ENCODE peak calls at places on chromosomes 1 and 21, in five cellular contexts. K is IMR-90, Z is H9, O is mesenchymal stem cell, Q is H1. I is an unnamed sample.

GRCh38 chr1:3727825-3728776 is 24.1 kb upstream of the CCDC27 start:
- DNase-seq in Z (no peak), O (no peak), Q (no peak), K (no peak), I (no peak)

GRCh38 chr1:76494807-76495206 is 372.5 kb upstream of the ST6GALNAC5 start:
- DNase-seq in O (no peak), K (peak; percentile 62), Q (no peak), Z (no peak), I (no peak)

GRCh38 chr1:150444232-150444631 is 43.0 kb upstream of the TARS2 start:
- DNase-seq in O (no peak), Q (no peak), K (no peak), Z (no peak), I (no peak)

GRCh38 chr1:20994176-20994575 is 182.5 kb downstream of the EIF4G3 start:
- DNase-seq in Q (no peak), O (no peak), Z (no peak), K (no peak), I (no peak)

GRCh38 chr1:34057751-34058150 is 107.3 kb downstream of the CSMD2 start:
- DNase-seq in O (no peak), Q (no peak), K (no peak), Z (no peak), I (no peak)

GRCh38 chr1:93275634-93276295 is 69.9 kb upstream of the DR1 start:
- DNase-seq in K (no peak), Z (no peak), Q (no peak), O (no peak), I (no peak)

GRCh38 chr21:29174607-29175013 is 44.2 kb downstream of the MAP3K7CL start:
- DNase-seq in O (no peak), Z (no peak), Q (no peak), K (peak; percentile 30), I (no peak)

GRCh38 chr1:246427611-246428010 is 79.5 kb downstream of the SMYD3 start:
- DNase-seq in Z (no peak), K (peak; percentile 55), O (no peak), Q (no peak), I (peak; percentile 63)

GRCh38 chr1:201841265-201841912 is 12.4 kb downstream of the IPO9 start:
- DNase-seq in Q (no peak), Z (no peak), K (no peak), O (no peak), I (no peak)

GRCh38 chr1:93080424-93080823 is 1.3 kb downstream of the MTF2 start:
- DNase-seq in O (peak; percentile 76), Z (no peak), Q (no peak), K (peak; percentile 83), I (peak; percentile 15)

GRCh38 chr1:32250893-32251716 is at the start of gene LCK:
- DNase-seq in O (no peak), K (no peak), Q (no peak), Z (peak; percentile 51), I (no peak)

GRCh38 chr1:63603810-63604209 is 10.6 kb downstream of the PGM1 start:
- DNase-seq in K (peak; percentile 42), Z (no peak), Q (no peak), O (no peak), I (no peak)

GRCh38 chr1:47439151-47440051 is 1.6 kb downstream of the FOXD2 start:
- DNase-seq in Z (peak; percentile 46), K (no peak), Q (no peak), O (no peak), I (no peak)

GRCh38 chr1:37497832-37498231 is 16.7 kb downstream of the MEAF6 start:
- DNase-seq in K (no peak), Q (no peak), O (no peak), Z (no peak), I (no peak)

GRCh38 chr1:152035406-152036315 is 1.1 kb downstream of the S100A11 start:
- DNase-seq in Q (no peak), O (peak; percentile 53), K (no peak), Z (no peak), I (peak; percentile 62)
- H2BK120ac ChIP-seq in Q (peak overlapping the region; percentile 14), O (no peak overlapping the region), K (peak overlapping the region; percentile 13), Z (no peak overlapping the region), I (peak overlapping the region; percentile 97)

DNA sequence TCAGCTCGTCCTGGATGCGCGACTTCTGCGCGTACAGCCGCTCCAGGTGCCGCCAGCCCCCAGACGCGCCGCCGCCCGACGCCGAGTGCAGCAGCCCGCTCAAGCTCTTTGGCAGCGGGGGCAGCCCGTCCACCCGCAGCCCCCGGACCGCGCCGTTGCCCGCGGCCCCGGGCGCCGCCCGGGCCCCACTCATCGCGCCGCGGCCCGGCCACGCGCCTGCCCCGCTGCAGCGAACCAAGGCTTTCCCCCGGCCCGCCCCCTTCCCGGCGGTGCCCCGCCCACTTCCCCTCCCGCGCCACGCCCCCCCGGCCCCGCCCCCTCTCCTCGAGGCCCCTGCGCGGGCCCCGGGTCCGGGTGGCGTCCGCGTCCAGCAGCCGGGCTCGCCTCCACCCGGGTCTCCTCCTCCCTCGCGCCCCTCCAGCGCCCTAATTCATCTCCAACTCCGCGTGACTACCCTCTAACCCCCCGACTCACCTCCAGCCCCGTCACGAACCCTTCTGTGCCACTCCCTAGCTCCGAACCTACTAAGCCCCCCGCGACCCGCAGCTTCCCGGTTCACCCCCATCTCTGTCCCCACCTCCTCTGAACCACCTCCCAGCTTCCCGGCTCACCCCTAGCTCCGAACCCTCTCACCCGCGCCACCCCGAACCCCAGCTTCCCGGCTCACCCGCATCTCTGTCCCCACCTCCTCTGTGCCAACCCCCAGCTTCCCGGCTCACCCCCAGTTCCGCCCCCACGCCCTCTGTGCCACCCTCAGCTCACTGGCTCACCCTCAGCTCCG is at the start of gene FAM89A:
- DNase-seq in K (no peak), O (peak; percentile 51), Q (no peak), Z (peak; percentile 57), I (peak; percentile 46)
- H2BK120ac ChIP-seq in K (no peak within 1 kb of the TSS), O (peak within 1 kb of the TSS; percentile 98), Q (no peak within 1 kb of the TSS), Z (no peak within 1 kb of the TSS), I (peak within 1 kb of the TSS; percentile 96)

GRCh38 chr1:19250629-19251304 is 557 bp downstream of the EMC1 start:
- DNase-seq in Z (no peak), O (peak; percentile 22), K (no peak), Q (no peak), I (no peak)
- H2BK120ac ChIP-seq in Z (no peak overlapping the region), O (no peak overlapping the region), K (no peak overlapping the region), Q (no peak overlapping the region), I (peak overlapping the region; percentile 92)

GRCh38 chr1:15683411-15684039 is 595 bp upstream of the PLEKHM2 start:
- DNase-seq in K (no peak), Z (no peak), Q (no peak), O (no peak), I (no peak)

GRCh38 chr1:15684042-15684461 is at the start of gene PLEKHM2:
- DNase-seq in Z (no peak), O (peak; percentile 49), Q (no peak), K (peak; percentile 35), I (no peak)

GRCh38 chr1:15681346-15682290 is 2.5 kb upstream of the PLEKHM2 start:
- DNase-seq in Z (no peak), Q (no peak), O (no peak), K (no peak), I (peak; percentile 92)

GRCh38 chr1:15684468-15685283 is 556 bp downstream of the PLEKHM2 start:
- DNase-seq in Z (peak; percentile 38), O (peak; percentile 66), Q (no peak), K (no peak), I (peak; percentile 42)

GRCh38 chr1:15682886-15683410 is 1.2 kb upstream of the PLEKHM2 start:
- DNase-seq in Q (no peak), Z (no peak), K (no peak), O (no peak), I (no peak)
- H2BK120ac ChIP-seq in Q (no peak overlapping the region), Z (no peak overlapping the region), K (no peak overlapping the region), O (no peak overlapping the region), I (peak overlapping the region; percentile 8)

DNA sequence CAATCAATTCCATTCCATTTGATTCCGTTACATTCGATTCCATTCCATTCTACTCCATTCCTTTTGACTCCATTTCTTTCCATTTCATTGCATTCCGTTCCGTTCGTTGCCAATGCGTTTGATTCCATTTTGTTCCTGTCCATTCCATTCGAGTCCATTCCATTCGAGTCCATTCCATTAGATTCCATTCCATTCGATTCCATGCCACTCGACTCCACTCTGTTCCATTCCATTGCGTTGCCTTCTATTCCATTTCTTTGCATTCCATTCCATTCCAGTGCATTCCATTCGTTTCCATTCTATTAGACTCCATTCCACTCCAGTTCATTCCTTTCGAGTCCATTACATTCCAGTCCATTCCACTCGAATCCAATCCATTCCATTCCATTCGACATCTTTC is 2587.5 kb upstream of the TPTE start:
- DNase-seq in Z (no peak), Q (no peak), O (no peak), K (no peak), I (no peak)
- H2BK120ac ChIP-seq in Z (no peak overlapping the region), Q (no peak overlapping the region), O (no peak overlapping the region), K (no peak overlapping the region), I (no peak overlapping the region)

DNA sequence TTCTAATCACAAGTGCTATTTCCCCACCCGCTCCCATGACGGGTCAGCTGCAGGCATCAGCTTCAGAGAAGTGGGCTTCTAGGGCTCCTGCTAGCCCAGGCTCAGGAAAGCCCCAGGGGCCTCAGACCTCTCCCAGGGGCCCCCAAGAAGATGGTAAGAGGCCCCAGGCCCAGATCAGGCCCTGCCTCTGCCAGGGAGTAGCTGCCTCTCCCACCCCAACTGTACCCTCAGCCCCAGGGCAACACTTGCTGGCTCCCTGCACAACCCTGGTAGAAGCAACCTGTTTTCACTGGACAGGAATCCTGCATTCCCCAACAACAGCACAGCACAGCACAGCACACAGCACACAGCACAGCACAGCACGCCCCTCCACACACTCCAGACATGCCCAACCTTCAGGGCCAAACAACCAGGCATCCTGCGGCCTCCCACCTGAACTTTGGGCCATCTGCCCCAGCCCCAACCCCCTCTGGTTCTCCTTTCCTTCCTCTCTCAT is 6.5 kb downstream of the BLACAT1 start:
- DNase-seq in O (no peak), K (no peak), Z (no peak), Q (no peak), I (no peak)
- H2BK120ac ChIP-seq in O (no peak overlapping the region), K (no peak overlapping the region), Z (no peak overlapping the region), Q (no peak overlapping the region), I (peak overlapping the region; percentile 97)

DNA sequence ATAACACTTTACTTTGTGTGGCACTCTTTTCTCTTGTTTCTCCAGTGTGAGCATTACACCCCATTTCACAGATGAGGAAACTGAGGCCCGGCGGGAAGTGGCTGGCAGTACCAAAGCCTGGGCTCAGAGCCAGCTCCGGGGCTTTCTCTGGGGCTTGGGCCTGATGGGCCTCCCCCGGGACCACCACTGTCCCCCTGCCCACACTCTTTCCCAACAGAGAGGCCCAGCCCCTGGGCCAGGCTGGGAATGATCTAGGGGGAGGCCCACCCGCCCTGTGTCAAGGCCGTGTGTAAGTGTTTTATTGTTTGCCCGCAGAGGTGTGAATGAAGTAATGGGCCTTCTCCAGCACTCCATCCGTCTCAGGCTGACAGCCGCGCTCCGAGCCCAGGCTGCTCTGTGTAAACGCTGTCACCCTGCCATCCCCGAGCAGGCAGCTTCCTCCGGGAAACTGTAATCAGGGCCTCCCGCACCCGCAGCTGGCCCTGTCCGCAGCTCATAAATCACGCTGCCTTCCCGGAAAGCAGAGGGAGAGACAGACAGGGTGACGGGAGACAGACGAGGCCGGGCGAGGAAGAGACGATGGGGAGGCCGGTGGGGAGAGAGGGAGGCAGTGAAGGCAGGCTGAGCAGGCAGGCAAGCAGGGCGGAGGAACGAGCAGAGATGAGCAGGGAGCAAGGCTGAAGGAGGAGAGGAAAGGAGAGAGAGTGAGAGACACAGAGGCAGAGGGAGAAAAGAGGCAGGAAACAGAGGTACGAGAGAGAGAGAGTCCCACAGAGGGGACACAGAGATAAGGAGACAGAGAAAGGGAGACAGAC is 109.7 kb upstream of the ZBTB40 start:
- DNase-seq in Q (no peak), O (peak; percentile 69), Z (no peak), K (peak; percentile 28), I (peak; percentile 46)
- H2BK120ac ChIP-seq in Q (no peak overlapping the region), O (no peak overlapping the region), Z (no peak overlapping the region), K (no peak overlapping the region), I (no peak overlapping the region)